ENCODE peak calls at places on chromosomes 11 and 22, in four cellular contexts. Q, J, Y and K are unnamed samples.

GRCh38 chr11:117900144-117900651 is 23.7 kb upstream of the FXYD6 start:
- DNase-seq in Y (no peak), Q (no peak), J (no peak), K (peak)

GRCh38 chr11:82818399-82819043 is 81.7 kb downstream of the PRCP start:
- DNase-seq in Q (no peak), J (peak), Y (no peak), K (no peak)

GRCh38 chr11:86162257-86162656 is 82.3 kb upstream of the EED start:
- DNase-seq in Q (peak), Y (peak), J (peak), K (peak)

GRCh38 chr22:27740192-27740748 is 61.3 kb downstream of the MN1 start:
- DNase-seq in Q (no peak), Y (no peak), J (no peak), K (no peak)

GRCh38 chr22:47928626-47929025 is 1166.2 kb downstream of the TBC1D22A start:
- DNase-seq in Q (no peak), J (no peak), Y (no peak), K (no peak)

GRCh38 chr11:104033134-104033533 is 3.3 kb upstream of the DDI1 start:
- DNase-seq in Y (no peak), Q (no peak), J (no peak), K (no peak)

GRCh38 chr11:72308226-72309073 is 64.5 kb upstream of the PHOX2A start:
- DNase-seq in Q (no peak), Y (no peak), J (no peak), K (no peak)

GRCh38 chr11:84922836-84923235 is 704.3 kb downstream of the DLG2 start:
- DNase-seq in Q (no peak), J (peak), Y (no peak), K (no peak)

GRCh38 chr11:3920148-3920852 is 64.8 kb downstream of the STIM1 start:
- DNase-seq in J (no peak), Y (no peak), Q (peak), K (no peak)

GRCh38 chr11:95611827-95612226 is 177.8 kb downstream of the FAM76B start:
- DNase-seq in J (no peak), Y (no peak), Q (no peak), K (no peak)

GRCh38 chr22:45777046-45777851 is 105.6 kb downstream of the ATXN10 start:
- DNase-seq in Y (no peak), J (no peak), Q (no peak), K (no peak)

GRCh38 chr11:35814720-35815305 is 129.0 kb upstream of the LDLRAD3 start:
- DNase-seq in Y (no peak), Q (no peak), J (no peak), K (no peak)

GRCh38 chr22:33076368-33076767 is 18.2 kb upstream of the SYN3 start:
- DNase-seq in Y (no peak), J (peak), Q (no peak), K (no peak)

GRCh38 chr11:92225563-92226308 is 1.1 kb downstream of the FAT3 start:
- DNase-seq in Q (no peak), J (peak), Y (no peak), K (no peak)

GRCh38 chr11:74815966-74816365 is 67.3 kb downstream of the RNF169 start:
- DNase-seq in Y (no peak), J (peak), Q (no peak), K (no peak)

GRCh38 chr22:37048133-37048532 is 3.4 kb upstream of the KCTD17 start:
- DNase-seq in J (peak), Q (no peak), Y (no peak), K (no peak)

GRCh38 chr11:101759771-101760450 is 154.9 kb upstream of the CEP126 start:
- DNase-seq in Q (no peak), Y (no peak), J (no peak), K (no peak)

GRCh38 chr11:1569251-1569780 is 2.8 kb downstream of the DUSP8 start:
- DNase-seq in J (no peak), Q (no peak), Y (no peak), K (no peak)

GRCh38 chr11:117143390-117143789 is 697 bp upstream of the PAFAH1B2 start:
- DNase-seq in Y (peak), Q (no peak), J (peak), K (peak)

GRCh38 chr11:83152245-83152644 is 4.7 kb upstream of the PCF11 start:
- DNase-seq in J (no peak), Y (no peak), Q (no peak), K (no peak)

GRCh38 chr22:49372530-49373288 is 455.0 kb downstream of the BRD1 start:
- DNase-seq in Y (no peak), Q (no peak), J (peak), K (no peak)

GRCh38 chr11:115333106-115333505 is 171.1 kb downstream of the CADM1 start:
- DNase-seq in Q (no peak), J (peak), Y (no peak), K (no peak)

GRCh38 chr11:16909375-16910035 is 104.7 kb downstream of the PLEKHA7 start:
- DNase-seq in Q (no peak), Y (no peak), J (no peak), K (no peak)

GRCh38 chr11:66670816-66671215 is 6.9 kb downstream of the RBM4B start:
- DNase-seq in J (no peak), Y (no peak), Q (no peak), K (no peak)

GRCh38 chr11:72642815-72643511 is 31.3 kb downstream of the PDE2A start:
- DNase-seq in J (peak), Q (no peak), Y (peak), K (peak)

GRCh38 chr22:26586556-26587325 is 3.2 kb downstream of the TPST2 start:
- DNase-seq in Q (no peak), Y (no peak), J (no peak), K (no peak)

GRCh38 chr22:27331526-27332281 is 469.9 kb downstream of the MN1 start:
- DNase-seq in Q (peak), Y (peak), J (peak), K (peak)

GRCh38 chr11:59263225-59263894 is 50.6 kb upstream of the MPEG1 start:
- DNase-seq in J (peak), Y (no peak), Q (no peak), K (peak)

GRCh38 chr11:105100206-105100605 is 39.4 kb downstream of the CARD18 start:
- DNase-seq in Q (no peak), Y (no peak), J (peak), K (peak)

GRCh38 chr11:17547932-17548331 is 873 bp downstream of the OTOG start:
- DNase-seq in Q (no peak), J (no peak), Y (no peak), K (no peak)

GRCh38 chr11:1119282-1120146 is 38.2 kb upstream of the MUC5AC start:
- DNase-seq in Y (no peak), Q (no peak), J (no peak), K (peak)

GRCh38 chr22:32808038-32808445 is 6.5 kb downstream of the TIMP3 start:
- DNase-seq in J (no peak), Y (no peak), Q (no peak), K (no peak)

GRCh38 chr11:126404367-126404766 is 48.9 kb downstream of the ST3GAL4 start:
- DNase-seq in J (peak), Y (no peak), Q (no peak), K (no peak)

GRCh38 chr11:100563541-100564280 is 123.4 kb upstream of the ARHGAP42 start:
- DNase-seq in J (peak), Q (no peak), Y (no peak), K (no peak)

GRCh38 chr11:111923951-111924350 is 5.2 kb downstream of the C11orf52 start:
- DNase-seq in Q (no peak), Y (no peak), J (no peak), K (no peak)

GRCh38 chr11:65558785-65559509 is 788 bp upstream of the LTBP3 start:
- DNase-seq in J (no peak), Q (no peak), Y (peak), K (no peak)

GRCh38 chr11:34028407-34028804 is 23.1 kb upstream of the CAPRIN1 start:
- DNase-seq in Q (no peak), J (no peak), Y (no peak), K (peak)

GRCh38 chr11:92894197-92894596 is 75.3 kb upstream of the MTNR1B start:
- DNase-seq in Q (no peak), J (no peak), Y (no peak), K (no peak)

GRCh38 chr11:57309106-57310059 is 15.4 kb downstream of the TNKS1BP1 start:
- DNase-seq in J (no peak), Q (no peak), Y (no peak), K (no peak)

GRCh38 chr11:57306941-57307598 is 17.7 kb downstream of the TNKS1BP1 start:
- DNase-seq in Q (no peak), J (no peak), Y (no peak), K (no peak)

GRCh38 chr11:57308426-57309060 is 16.2 kb downstream of the TNKS1BP1 start:
- DNase-seq in Q (no peak), Y (no peak), J (no peak), K (no peak)

GRCh38 chr11:57306156-57306876 is 18.4 kb downstream of the TNKS1BP1 start:
- DNase-seq in Y (no peak), J (no peak), Q (no peak), K (no peak)

DNA sequence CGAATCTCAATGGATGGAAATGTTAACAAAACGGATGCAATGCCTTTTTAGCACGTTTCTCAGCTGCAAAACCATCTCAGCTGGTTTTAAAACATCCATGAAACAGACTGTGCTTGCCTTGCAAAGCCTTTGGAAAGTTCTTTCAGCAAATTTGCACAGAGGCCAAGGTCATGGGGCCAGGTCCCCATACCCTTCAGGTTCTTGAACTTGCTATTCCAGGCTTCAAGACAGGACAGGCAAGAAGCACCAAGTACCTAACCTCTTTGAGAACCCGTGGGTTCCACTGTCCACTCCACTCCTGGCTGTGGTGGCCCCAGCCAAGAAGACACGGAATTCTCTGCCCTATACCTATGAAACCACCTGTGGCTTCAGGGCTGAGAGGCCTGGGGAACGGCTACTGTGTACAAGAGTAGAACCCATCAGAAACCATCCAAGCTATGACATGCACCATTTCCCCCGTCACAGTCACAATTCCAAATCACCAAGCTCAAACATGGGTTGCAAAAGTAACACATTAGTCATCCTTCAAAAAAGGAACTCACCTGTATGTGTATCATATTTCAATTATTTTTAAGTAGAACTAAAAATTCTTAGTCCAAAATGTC is 17.0 kb downstream of the TNKS1BP1 start:
- DNase-seq in J (no peak), Q (no peak), Y (no peak), K (no peak)
- H3K27ac ChIP-seq in J (no peak), Q (peak), Y (no peak), K (no peak)

DNA sequence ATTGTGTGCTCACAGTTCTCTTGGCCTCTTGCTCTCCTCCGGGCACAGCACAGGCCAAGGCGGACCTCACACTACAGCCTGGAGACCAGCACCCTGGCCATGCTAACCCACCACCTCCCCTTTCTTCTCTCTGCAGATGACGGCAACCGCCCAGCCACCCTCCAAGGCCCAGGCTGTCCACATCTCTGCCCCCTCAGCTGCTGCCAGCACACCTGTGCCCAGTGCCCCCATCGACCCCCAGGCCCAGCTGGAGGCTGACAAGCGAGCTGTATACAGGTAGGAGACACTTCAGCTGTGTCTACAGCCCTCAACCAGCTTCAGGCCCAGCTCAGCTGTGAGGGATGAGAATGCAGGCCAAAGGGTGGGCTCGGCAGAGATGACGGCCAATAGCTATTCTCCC is 128.4 kb downstream of the FEZ1 start:
- DNase-seq in Y (no peak), Q (no peak), J (no peak), K (peak)
- H3K27ac ChIP-seq in Y (no peak), Q (no peak), J (no peak), K (no peak)

GRCh38 chr11:77081381-77081851 is 14.6 kb downstream of the CAPN5 start:
- DNase-seq in Y (no peak), J (no peak), Q (no peak), K (no peak)

GRCh38 chr11:77081976-77082836 is 15.4 kb downstream of the CAPN5 start:
- DNase-seq in Y (no peak), J (no peak), Q (no peak), K (peak)

GRCh38 chr11:77084581-77085191 is 17.9 kb downstream of the CAPN5 start:
- DNase-seq in Q (no peak), Y (peak), J (no peak), K (peak)

GRCh38 chr11:77083553-77084245 is 16.9 kb downstream of the CAPN5 start:
- DNase-seq in Y (no peak), Q (no peak), J (no peak), K (no peak)

DNA sequence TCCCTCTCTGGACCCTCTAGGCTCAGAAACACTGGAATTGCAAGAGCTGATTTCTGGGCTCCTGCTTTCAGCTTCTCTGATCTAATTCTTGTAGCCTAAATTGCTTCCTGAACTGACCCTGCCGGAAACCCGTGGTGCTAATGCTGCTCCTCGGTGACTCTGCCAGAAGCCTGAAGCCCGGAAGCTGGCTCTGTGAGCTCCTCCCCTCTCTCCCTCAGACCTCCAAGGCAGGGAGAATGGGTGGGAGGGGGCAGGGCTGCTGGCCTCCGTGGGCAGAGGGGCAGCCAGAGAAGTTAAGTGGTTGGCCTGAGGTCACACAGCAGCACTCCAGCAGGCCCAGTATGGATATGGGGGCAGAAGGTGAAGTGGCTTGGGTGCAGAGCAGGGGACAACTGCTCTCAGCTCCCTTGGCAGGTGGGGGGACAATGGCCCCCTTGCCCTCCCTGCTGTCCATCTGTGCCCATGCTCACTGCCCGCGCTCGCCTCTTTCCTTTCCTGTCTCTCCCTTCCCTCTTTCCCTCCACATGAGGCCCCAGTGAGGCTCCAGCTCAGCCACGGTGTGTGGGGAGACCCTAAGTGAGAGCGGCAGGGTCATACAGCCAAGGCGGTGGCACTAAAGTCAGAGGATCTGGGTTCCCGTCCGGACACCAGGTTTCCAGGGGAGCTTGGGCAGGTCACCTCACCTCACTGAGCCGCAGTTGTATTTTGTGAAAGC is 16.2 kb downstream of the CAPN5 start:
- DNase-seq in J (peak), Q (peak), Y (peak), K (no peak)
- H3K27ac ChIP-seq in J (no peak), Q (peak), Y (peak), K (no peak)

DNA sequence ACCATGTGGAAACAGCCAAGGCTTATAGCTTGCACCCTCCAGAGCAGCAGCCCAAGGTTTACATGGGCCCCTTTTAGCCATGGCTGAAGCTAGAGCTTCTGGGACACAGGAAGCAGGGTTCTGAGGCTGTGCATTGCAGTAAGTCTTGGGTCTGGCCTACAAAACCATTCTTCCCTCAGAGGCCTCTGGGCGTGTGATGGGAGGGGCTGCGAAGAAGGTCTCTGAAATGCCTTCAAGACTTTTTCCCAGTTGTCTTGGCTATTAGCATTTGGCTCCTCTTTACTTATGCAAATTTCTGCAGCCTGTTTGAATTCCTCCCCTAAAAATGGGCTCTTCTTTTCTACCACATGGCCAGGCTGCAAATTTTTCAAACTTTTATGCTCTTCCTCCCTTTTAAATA is 109.5 kb downstream of the BBOX1 start:
- DNase-seq in J (peak), Y (no peak), Q (no peak), K (no peak)
- H3K27ac ChIP-seq in J (no peak), Y (no peak), Q (no peak), K (no peak)

GRCh38 chr22:17918840-17919239 is 105.5 kb downstream of the MICAL3 start:
- DNase-seq in Q (no peak), J (no peak), Y (no peak), K (no peak)
- H3K27ac ChIP-seq in Q (peak), J (no peak), Y (no peak), K (no peak)

GRCh38 chr22:17970205-17970708 is 54.1 kb downstream of the MICAL3 start:
- DNase-seq in Q (no peak), J (no peak), Y (no peak), K (no peak)
- H3K27ac ChIP-seq in Q (peak), J (no peak), Y (no peak), K (no peak)

GRCh38 chr11:27398413-27398780 is 35.4 kb upstream of the CCDC34 start:
- DNase-seq in J (no peak), Q (no peak), Y (no peak), K (no peak)

GRCh38 chr11:27396259-27396839 is 33.3 kb upstream of the CCDC34 start:
- DNase-seq in Q (no peak), J (no peak), Y (no peak), K (no peak)

GRCh38 chr11:27392715-27393114 is 29.7 kb upstream of the CCDC34 start:
- DNase-seq in J (peak), Q (no peak), Y (no peak), K (no peak)

GRCh38 chr11:27397619-27398412 is 34.8 kb upstream of the CCDC34 start:
- DNase-seq in Q (no peak), J (no peak), Y (no peak), K (no peak)

DNA sequence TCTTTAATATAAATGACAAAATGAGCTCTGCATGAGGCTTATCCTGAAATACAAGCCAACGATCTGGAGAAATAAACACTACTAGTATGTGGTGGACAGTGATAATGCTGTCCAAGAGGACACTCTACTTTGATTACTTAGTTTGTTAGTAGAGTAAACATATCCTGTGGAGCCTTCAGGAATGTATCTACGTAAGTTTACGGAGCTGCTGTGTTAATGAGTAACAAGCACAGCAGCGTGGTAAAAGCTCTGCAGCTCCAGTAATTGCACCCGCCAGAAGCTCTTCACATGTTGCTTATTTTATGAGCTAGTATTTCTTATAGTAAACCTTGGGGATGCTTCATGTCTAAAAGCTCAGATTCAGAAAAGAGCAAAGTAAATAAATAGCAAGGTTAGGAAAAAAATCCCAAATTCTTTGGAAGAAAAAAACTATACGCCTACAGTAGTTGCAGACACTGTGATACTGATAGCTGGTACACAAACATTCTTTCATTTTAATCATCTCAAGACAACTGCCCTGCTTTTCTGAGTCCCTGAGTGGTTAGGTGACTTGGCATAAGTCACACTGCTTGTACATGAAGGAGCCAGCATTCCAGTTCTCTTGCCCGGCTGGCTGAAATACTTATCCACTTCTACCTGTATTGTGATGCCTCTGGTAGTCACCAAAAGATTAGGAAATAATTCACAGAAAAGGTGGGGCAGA is 32.7 kb upstream of the CCDC34 start:
- DNase-seq in Y (no peak), J (peak), Q (no peak), K (no peak)
- H3K27ac ChIP-seq in Y (peak), J (no peak), Q (peak), K (no peak)

DNA sequence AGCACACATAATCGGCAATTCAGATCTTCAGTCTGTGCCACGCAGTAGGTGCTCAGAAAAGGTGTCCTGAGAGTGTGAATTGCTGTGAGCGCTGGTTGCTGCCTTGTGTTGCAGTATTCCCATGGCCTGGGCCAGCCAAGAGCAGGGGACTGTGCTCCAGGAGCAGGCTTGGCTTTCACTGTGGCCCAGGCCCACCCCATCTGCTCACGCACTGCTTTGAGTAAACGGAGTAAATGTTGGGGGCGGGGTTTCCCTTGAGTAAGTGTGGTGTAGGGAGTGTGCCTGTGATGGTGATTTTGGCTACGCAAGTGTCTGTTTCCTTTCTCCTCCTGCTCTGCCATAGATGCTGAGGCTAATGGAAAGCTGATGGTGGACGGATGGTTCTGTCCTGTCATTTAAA is 2.3 kb downstream of the CTTN start:
- DNase-seq in J (no peak), Y (no peak), Q (no peak), K (no peak)
- H3K27ac ChIP-seq in J (no peak), Y (peak), Q (peak), K (peak)